ENCODE peak calls at places on chromosomes 7 and 10, in seven cellular contexts. F is activated gamma-delta T cell; O is neural progenitor cell; L is ecto neural progenitor cell; G is small intestine; B is COR-L47; Z is stimulated activated CD8-positive, alpha-beta memory T cell treated with anti-CD3 and anti-CD28 coated beads, Interleukin-2, amount 100 ng/mL, for 1 hour. A is an unnamed sample.

GRCh38 chr10:114094795-114095194 is 51.1 kb downstream of the ADRB1 start:
- DNase-seq in G (no peak), F (no peak), O (no peak), B (no peak), Z (no peak), L (no peak), A (no peak)

GRCh38 chr7:38932509-38933168 is 23.6 kb upstream of the VPS41 start:
- DNase-seq in F (no peak), G (peak), B (peak), Z (no peak), L (peak), O (peak), A (peak)

GRCh38 chr7:75982306-75983064 is 11.9 kb downstream of the TMEM120A start:
- DNase-seq in G (no peak), Z (no peak), O (no peak), L (no peak), F (no peak), B (no peak), A (no peak)

GRCh38 chr7:111196655-111197054 is 105.7 kb downstream of the LRRN3 start:
- DNase-seq in B (no peak), L (no peak), G (no peak), Z (no peak), F (no peak), O (no peak), A (no peak)

GRCh38 chr7:148296994-148297644 is 293.4 kb upstream of the C7orf33 start:
- DNase-seq in L (no peak), O (no peak), Z (no peak), F (no peak), G (no peak), B (no peak), A (no peak)

GRCh38 chr10:91340613-91341362 is 69.4 kb upstream of the HECTD2 start:
- DNase-seq in G (no peak), Z (no peak), F (no peak), O (no peak), B (peak), L (no peak), A (no peak)

GRCh38 chr10:5461914-5462840 is 37.2 kb downstream of the CALML5 start:
- DNase-seq in O (no peak), L (no peak), G (no peak), B (no peak), F (no peak), Z (no peak), A (no peak)

GRCh38 chr7:99104631-99105030 is 39.3 kb downstream of the SMURF1 start:
- DNase-seq in F (no peak), L (no peak), O (no peak), Z (no peak), G (no peak), B (no peak), A (no peak)

GRCh38 chr7:119232091-119232490 is 1007.6 kb downstream of the ANKRD7 start:
- DNase-seq in B (no peak), L (no peak), G (no peak), O (no peak), F (no peak), Z (no peak), A (no peak)

GRCh38 chr10:76009531-76009930 is 578.1 kb downstream of the LRMDA start:
- DNase-seq in L (no peak), G (no peak), O (no peak), Z (no peak), F (no peak), B (no peak), A (no peak)

GRCh38 chr10:125782661-125783060 is 7.0 kb upstream of the MMP21 start:
- DNase-seq in B (no peak), F (no peak), O (no peak), G (no peak), L (peak), Z (no peak), A (no peak)

GRCh38 chr7:39357648-39358047 is 208.6 kb upstream of the YAE1 start:
- DNase-seq in O (peak), L (peak), G (no peak), F (no peak), B (peak), Z (no peak), A (no peak)

GRCh38 chr7:104923010-104923421 is 91.0 kb upstream of the KMT2E start:
- DNase-seq in L (peak), G (peak), O (peak), Z (peak), B (peak), F (no peak), A (no peak)

GRCh38 chr7:69295971-69296370 is 302.3 kb upstream of the AUTS2 start:
- DNase-seq in B (no peak), Z (no peak), F (no peak), G (no peak), L (no peak), O (no peak), A (no peak)

GRCh38 chr7:75652788-75653187 is 86.0 kb downstream of the HIP1 start:
- DNase-seq in B (no peak), L (no peak), O (no peak), G (no peak), F (no peak), Z (no peak), A (no peak)

GRCh38 chr10:49307921-49308320 is 9.0 kb downstream of the C10orf71 start:
- DNase-seq in L (no peak), G (no peak), F (no peak), Z (no peak), O (no peak), B (no peak), A (no peak)

GRCh38 chr7:103524042-103524907 is 78.3 kb upstream of the SLC26A5 start:
- DNase-seq in B (peak), O (peak), Z (no peak), L (no peak), F (no peak), G (peak), A (no peak)

GRCh38 chr7:42174391-42174848 is 62.6 kb downstream of the GLI3 start:
- DNase-seq in B (no peak), O (no peak), F (no peak), Z (no peak), G (no peak), L (no peak), A (no peak)

GRCh38 chr7:6536899-6537298 is 14.4 kb downstream of the GRID2IP start:
- DNase-seq in O (peak), Z (no peak), F (no peak), B (peak), L (peak), G (no peak), A (no peak)

GRCh38 chr10:116274141-116274861 is 1.3 kb upstream of the GFRA1 start:
- DNase-seq in L (peak), Z (no peak), F (no peak), G (peak), B (no peak), O (peak), A (no peak)